ENCODE peak calls at places on chromosomes 4 and X, in six cellular contexts. Y is A549, J is endodermal cell, X is upper lobe of right lung, V is AG09309, W is epithelial cell of esophagus. B is an unnamed sample.

GRCh38 chrX:10288400-10288799 is 131.6 kb downstream of the CLCN4 start:
- DNase-seq in Y (no peak), J (no peak), X (no peak), V (no peak), W (no peak), B (peak)

GRCh38 chr4:127212701-127213100 is 420.1 kb upstream of the INTU start:
- DNase-seq in Y (no peak), J (no peak), X (no peak), V (no peak), W (no peak), B (no peak)

GRCh38 chr4:124386163-124386562 is 326.4 kb downstream of the ANKRD50 start:
- DNase-seq in Y (no peak), J (no peak), X (no peak), V (no peak), W (no peak), B (peak)

GRCh38 chrX:131792356-131792749 is 230.7 kb upstream of the STK26 start:
- DNase-seq in Y (peak), J (no peak), X (no peak), V (peak), W (no peak), B (no peak)

GRCh38 chrX:53288173-53288572 is 6.8 kb upstream of the IQSEC2 start:
- DNase-seq in Y (no peak), J (peak), X (no peak), V (no peak), W (no peak), B (peak)

GRCh38 chrX:45134775-45135174 is 65.9 kb downstream of the DIPK2B start:
- DNase-seq in Y (no peak), J (no peak), X (no peak), V (no peak), W (no peak), B (no peak)

GRCh38 chrX:97858592-97858991 is 974.9 kb downstream of the RPA4 start:
- DNase-seq in Y (no peak), J (no peak), X (no peak), V (no peak), W (peak), B (peak)

GRCh38 chr4:74624351-74625151 is 169.8 kb downstream of the BTC start:
- DNase-seq in Y (peak), J (no peak), X (no peak), V (peak), W (peak), B (peak)

GRCh38 chr4:32700838-32701237 is 1980.7 kb downstream of the PCDH7 start:
- DNase-seq in Y (no peak), J (no peak), X (no peak), V (no peak), W (no peak), B (no peak)

GRCh38 chr4:126698224-126698623 is 934.5 kb upstream of the INTU start:
- DNase-seq in Y (no peak), J (no peak), X (no peak), V (no peak), W (no peak), B (no peak)

GRCh38 chrX:108735087-108735679 is 1.2 kb downstream of the IRS4 start:
- DNase-seq in Y (peak), J (peak), X (peak), V (no peak), W (peak), B (no peak)
- TF ChIP-seq CTCF in Y (peak), J (peak), X (no peak), V (no peak), W (peak), B (no peak)

DNA sequence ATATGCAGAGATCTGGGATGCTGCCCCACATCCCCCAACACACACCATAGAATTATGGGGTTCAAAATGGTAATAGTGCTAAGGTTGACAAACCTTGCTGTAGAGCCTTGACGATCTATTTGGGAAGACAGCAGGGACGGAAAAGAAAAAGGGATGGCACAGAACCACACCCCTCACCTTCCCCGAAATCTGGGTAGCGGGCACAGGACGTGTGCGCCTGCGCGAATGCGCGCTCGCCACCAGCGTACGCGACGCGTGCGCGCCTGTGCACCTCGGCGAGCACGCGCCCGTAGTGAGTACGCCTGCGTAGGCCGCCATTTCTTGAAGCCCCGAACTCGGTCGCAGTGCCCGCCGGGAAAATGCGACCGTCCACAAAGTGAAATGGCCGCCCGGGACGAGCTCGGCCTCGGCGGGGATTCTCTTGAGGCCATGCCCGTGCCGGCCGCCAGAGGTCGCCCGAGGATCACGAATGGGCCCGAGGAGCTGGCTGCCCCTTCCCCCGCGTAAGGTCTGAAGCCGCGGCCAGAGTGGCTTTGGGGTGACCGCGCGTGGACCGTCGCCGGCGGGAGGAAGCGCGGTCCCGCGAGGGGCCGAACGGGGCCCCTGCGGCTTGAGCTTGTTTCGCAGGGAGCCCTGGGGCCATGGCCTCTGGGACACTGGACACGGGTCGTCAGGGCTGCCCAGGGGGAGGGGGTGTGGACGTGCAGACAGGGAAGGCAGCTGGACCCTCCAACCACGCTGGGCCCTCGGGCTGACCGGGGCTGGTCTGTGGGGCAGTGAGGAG is 43.7 kb downstream of the ZNF185 start:
- DNase-seq in Y (peak), J (peak), X (peak), V (peak), W (peak), B (peak)
- TF ChIP-seq CTCF in Y (peak), J (peak), X (peak), V (peak), W (peak), B (peak)

DNA sequence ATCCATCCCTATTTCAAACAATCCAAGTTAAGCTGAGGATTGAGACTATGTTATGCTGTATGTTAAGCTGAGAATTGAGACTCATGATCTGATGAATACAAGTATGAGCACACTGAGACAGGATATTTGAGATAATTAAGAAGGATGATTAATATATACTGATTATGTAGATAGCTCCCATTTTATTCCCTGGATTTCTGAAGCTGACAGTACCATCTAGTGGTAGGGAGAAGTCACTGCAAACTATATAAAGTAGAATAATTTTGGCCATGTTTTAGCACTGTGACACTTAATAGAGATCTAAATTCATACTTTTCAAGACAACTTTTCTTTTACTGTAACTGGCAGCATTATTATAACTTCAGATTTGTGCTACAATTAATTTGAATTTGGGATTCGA is 63.8 kb upstream of the HPRT1 start:
- DNase-seq in Y (peak), J (no peak), X (no peak), V (no peak), W (peak), B (peak)
- TF ChIP-seq CTCF in Y (peak), J (peak), X (peak), V (peak), W (peak), B (peak)

GRCh38 chr4:153545822-153546221 is 79.7 kb downstream of the TMEM131L start:
- DNase-seq in Y (no peak), J (no peak), X (no peak), V (no peak), W (no peak), B (no peak)
- TF ChIP-seq CTCF in Y (no peak), J (no peak), X (no peak), V (no peak), W (no peak), B (no peak)

GRCh38 chr4:186719925-186720694 is 3.5 kb downstream of the FAT1 start:
- DNase-seq in Y (no peak), J (peak), X (no peak), V (no peak), W (peak), B (peak)
- TF ChIP-seq CTCF in Y (peak), J (peak), X (peak), V (peak), W (peak), B (peak)

DNA sequence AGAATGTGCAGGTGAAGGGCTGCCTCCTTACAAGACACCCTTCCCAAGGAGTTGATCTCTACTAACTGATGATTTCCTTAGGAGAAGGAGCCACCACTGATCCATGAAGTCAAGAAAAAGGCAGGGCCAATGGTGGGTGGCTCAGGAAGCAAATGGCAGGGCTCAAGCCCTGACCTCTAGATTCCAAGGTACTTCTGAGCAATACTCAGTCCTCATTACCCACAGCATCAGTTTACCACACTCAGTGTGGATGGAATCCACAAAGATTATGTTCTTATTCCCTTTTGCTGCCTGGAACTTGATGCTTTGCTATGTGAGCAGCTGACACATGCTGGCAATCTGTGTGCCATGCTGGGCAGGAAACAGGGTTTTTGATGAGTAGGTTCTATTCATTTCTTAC is 135.4 kb upstream of the GPC4 start:
- DNase-seq in Y (no peak), J (no peak), X (no peak), V (no peak), W (no peak), B (no peak)
- TF ChIP-seq CTCF in Y (no peak), J (no peak), X (no peak), V (no peak), W (no peak), B (no peak)

GRCh38 chr4:179361978-179362486 is 1919.8 kb upstream of the AGA start:
- DNase-seq in Y (no peak), J (no peak), X (no peak), V (no peak), W (no peak), B (no peak)
- TF ChIP-seq CTCF in Y (no peak), J (no peak), X (no peak), V (no peak), W (no peak), B (no peak)

GRCh38 chr4:26787461-26788340 is 72.9 kb upstream of the STIM2 start:
- DNase-seq in Y (peak), J (peak), X (no peak), V (no peak), W (peak), B (peak)
- TF ChIP-seq CTCF in Y (no peak), J (peak), X (peak), V (peak), W (peak), B (peak)

DNA sequence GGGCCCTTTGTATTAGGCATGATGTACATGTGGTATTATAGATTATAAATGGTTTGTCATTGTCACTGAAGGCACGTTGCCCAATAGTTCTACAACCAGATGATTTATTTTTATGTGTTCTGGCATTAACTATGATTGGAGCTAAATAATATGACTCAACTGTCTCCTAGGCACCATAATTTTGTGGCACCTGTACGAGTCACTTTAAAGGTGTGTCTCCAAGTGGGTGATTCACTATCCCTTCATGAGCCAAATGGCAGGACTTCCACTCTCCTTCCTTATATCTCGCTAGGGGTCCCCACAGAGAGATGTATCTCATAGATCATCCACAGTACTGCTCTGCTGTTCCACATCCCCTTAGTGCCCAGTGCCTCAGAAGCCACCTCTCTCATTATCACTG is 6.1 kb upstream of the SMPX start:
- DNase-seq in Y (no peak), J (no peak), X (no peak), V (no peak), W (peak), B (no peak)
- TF ChIP-seq CTCF in Y (no peak), J (no peak), X (no peak), V (no peak), W (no peak), B (no peak)

DNA sequence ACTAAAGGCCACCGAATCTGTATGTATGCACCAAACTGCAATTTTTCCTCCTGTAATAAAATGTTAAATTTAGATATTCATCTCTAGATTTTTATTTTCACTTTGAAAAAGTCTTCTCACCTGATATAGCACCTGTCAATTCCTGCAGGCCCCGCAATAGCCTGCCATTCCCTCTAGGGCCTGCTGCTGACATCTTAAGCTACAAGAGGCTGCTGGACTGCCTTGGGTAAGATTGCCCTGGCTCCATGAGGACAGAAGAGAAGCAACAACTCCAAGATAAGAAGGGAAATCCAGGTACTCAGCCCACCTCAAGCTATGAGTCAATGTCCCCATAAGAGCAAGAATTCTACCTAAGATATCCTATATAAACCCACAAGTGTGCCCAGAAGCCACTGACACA is 230.2 kb upstream of the AGTR2 start:
- DNase-seq in Y (no peak), J (no peak), X (no peak), V (no peak), W (no peak), B (no peak)
- TF ChIP-seq CTCF in Y (no peak), J (no peak), X (no peak), V (no peak), W (no peak), B (no peak)